ENCODE peak calls at places on chromosomes 3 and 15, in four cellular contexts. P is heart right ventricle, A is osteocyte, N is endothelial cell of umbilical vein. J is an unnamed sample.

GRCh38 chr3:116445291-116445841 is at the start of gene LSAMP:
- DNase-seq in A (no peak), P (peak), N (no peak), J (peak)

GRCh38 chr15:71112429-71112828 is 2.8 kb upstream of the THSD4 start:
- DNase-seq in N (no peak), P (no peak), A (no peak), J (no peak)

GRCh38 chr15:42367041-42367440 is 7.7 kb downstream of the CAPN3 start:
- DNase-seq in N (no peak), A (no peak), P (no peak), J (peak)

GRCh38 chr3:186997061-186998054 is 67.0 kb downstream of the ST6GAL1 start:
- DNase-seq in P (no peak), A (no peak), N (no peak), J (peak)

GRCh38 chr3:72820405-72820804 is 27.8 kb downstream of the SHQ1 start:
- DNase-seq in N (peak), A (no peak), P (no peak), J (peak)

GRCh38 chr3:57691411-57692133 is 1.3 kb downstream of the DENND6A start:
- DNase-seq in P (no peak), A (peak), N (peak), J (no peak)

GRCh38 chr15:63051701-63052066 is 9.1 kb downstream of the TPM1 start:
- DNase-seq in A (no peak), N (no peak), P (no peak), J (no peak)

GRCh38 chr15:40633178-40633577 is 39.1 kb downstream of the KNL1 start:
- DNase-seq in P (no peak), A (no peak), N (no peak), J (peak)

GRCh38 chr3:194383276-194383940 is 13.9 kb upstream of the LRRC15 start:
- DNase-seq in N (no peak), A (no peak), P (no peak), J (no peak)

GRCh38 chr15:42591238-42591936 is 16.0 kb downstream of the STARD9 start:
- DNase-seq in P (no peak), N (peak), A (no peak), J (peak)

GRCh38 chr3:53721187-53721946 is 124.9 kb downstream of the CHDH start:
- DNase-seq in A (no peak), N (no peak), P (no peak), J (no peak)
- TF ChIP-seq CTCF in A (no peak), N (no peak), P (no peak), J (peak)

GRCh38 chr3:122301063-122301462 is 24.0 kb upstream of the CSTA start:
- DNase-seq in P (no peak), A (no peak), N (no peak), J (no peak)

GRCh38 chr3:122295286-122295685 is 29.8 kb upstream of the CSTA start:
- DNase-seq in A (no peak), N (no peak), P (no peak), J (no peak)

GRCh38 chr3:122299872-122300460 is 25.1 kb upstream of the CSTA start:
- DNase-seq in P (no peak), N (peak), A (no peak), J (peak)

GRCh38 chr3:122299222-122299621 is 25.8 kb upstream of the CSTA start:
- DNase-seq in N (no peak), P (no peak), A (no peak), J (no peak)

DNA sequence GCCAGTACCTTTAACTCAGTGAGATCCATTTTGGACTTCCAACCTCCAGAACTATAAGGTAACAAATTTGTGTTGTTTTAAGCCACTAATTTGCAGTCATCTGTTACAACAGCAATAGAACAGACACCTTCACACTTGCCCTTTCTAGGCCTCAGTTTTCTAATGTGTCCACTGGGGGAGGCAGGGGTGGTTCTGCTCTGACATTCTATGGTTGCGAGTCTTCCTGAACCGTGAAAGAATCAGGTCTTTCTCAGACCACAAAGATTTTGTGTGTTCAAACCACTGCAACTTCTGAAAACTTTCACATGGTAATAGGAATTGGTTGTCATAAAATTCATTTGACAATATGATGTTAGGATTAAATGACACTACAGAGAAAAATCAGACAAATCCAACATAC is 26.8 kb upstream of the CSTA start:
- DNase-seq in A (no peak), N (no peak), P (no peak), J (no peak)
- TF ChIP-seq CTCF in A (no peak), N (no peak), P (no peak), J (no peak)

DNA sequence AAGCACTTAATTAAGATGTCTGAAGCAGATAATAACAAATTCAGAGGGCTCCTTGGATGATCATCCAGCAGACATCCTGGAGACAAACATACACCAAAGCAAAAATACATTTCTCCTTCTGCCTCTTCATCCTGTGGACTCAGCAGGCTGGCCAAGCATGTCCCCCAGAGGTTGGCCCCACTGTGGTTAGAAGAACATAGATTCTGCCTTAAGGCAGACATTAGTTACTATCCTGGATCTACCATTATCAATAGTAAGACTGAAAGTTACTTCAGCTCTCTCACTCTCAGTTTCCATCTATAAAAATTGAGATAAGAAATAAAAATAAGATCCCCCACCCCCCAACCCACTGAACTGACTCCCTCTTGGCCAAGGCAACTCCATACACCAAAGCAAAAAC is 28.6 kb upstream of the TGFBR2 start:
- DNase-seq in A (no peak), P (no peak), N (no peak), J (no peak)
- TF ChIP-seq CTCF in A (no peak), P (no peak), N (no peak), J (no peak)

GRCh38 chr3:166257715-166258114 is 420.5 kb upstream of the BCHE start:
- DNase-seq in P (no peak), A (no peak), N (no peak), J (no peak)

GRCh38 chr3:166265153-166265552 is 427.9 kb upstream of the BCHE start:
- DNase-seq in A (no peak), N (no peak), P (no peak), J (no peak)

DNA sequence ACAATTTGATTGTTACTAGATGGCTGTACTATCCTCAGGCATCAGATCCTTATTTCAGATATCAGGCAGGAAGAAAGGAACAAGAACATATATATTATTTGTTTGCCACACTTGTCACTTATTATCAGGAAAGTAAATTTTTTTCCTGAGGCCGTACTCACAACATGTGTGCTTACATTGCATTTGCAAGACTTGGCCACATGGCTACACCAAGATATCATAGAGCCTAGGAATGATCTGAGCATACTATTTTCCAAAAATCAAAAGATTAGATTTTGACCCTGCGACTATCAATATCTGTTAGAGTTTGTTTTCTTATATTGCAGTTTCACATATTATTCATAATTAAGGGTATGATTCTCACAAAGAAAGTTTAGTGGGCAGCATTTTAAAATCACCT is 426.2 kb upstream of the BCHE start:
- DNase-seq in P (no peak), A (no peak), N (no peak), J (peak)
- TF ChIP-seq CTCF in P (no peak), A (no peak), N (no peak), J (no peak)

GRCh38 chr3:188947401-188947982 is 224.3 kb upstream of the TPRG1 start:
- DNase-seq in P (peak), A (peak), N (peak), J (peak)
- TF ChIP-seq CTCF in P (peak), A (peak), N (peak), J (peak)

GRCh38 chr3:25664066-25664809 is 469 bp downstream of the TOP2B start:
- DNase-seq in N (peak), P (peak), A (peak), J (peak)

GRCh38 chr3:25662921-25663320 is 1.8 kb downstream of the TOP2B start:
- DNase-seq in P (no peak), A (no peak), N (no peak), J (no peak)

GRCh38 chr3:25664810-25665645 is at the start of gene TOP2B:
- DNase-seq in N (peak), P (peak), A (peak), J (peak)

GRCh38 chr3:25663324-25664065 is 1.2 kb downstream of the TOP2B start:
- DNase-seq in A (no peak), N (peak), P (no peak), J (peak)

GRCh38 chr3:25661694-25662455 is 2.8 kb downstream of the TOP2B start:
- DNase-seq in N (peak), A (no peak), P (no peak), J (peak)
- TF ChIP-seq CTCF in N (no peak), A (no peak), P (no peak), J (peak)

DNA sequence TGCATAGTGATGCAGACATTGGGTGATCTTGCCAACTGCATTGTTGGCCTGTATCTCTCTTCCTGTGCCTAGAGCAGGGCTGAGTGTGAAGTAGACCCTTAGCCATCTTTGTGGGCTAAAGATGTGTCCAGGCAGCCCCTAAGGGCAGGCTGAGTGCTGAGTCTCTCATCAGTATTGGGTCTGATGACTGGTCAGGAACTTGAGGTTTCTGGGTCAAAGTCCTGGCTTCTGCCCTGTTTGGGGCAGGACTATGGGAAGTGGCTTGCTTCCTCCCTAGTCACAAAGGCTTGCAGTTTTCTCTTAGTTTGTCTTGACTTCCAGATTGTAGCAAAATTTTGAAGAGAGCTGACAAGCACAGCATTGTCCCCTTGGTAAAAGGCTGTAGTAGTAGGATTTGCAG is 56.6 kb downstream of the BSN start:
- DNase-seq in N (no peak), A (peak), P (no peak), J (no peak)
- TF ChIP-seq CTCF in N (no peak), A (no peak), P (no peak), J (no peak)

J was measured in choroid plexus epithelial cell.